ENCODE peak calls at places on chromosomes 5 and 9, in six cellular contexts. Q is NCI-H2081; V is activated CD4-positive, alpha-beta T cell treated with anti-CD3 and anti-CD28 coated beads, Interleukin-2, amount 10 ng/mL, durations not matched to agents 24 days and 14 days; N is psoas muscle; S is NAMALWA; E is stimulated activated naive CD8-positive, alpha-beta T cell treated with anti-CD3 and anti-CD28 coated beads, Interleukin-15, Interleukin-2, amounts not matched to agents 100 U/mL and 50 U/mL, for 24 hours. Y is an unnamed sample.

GRCh38 chr5:168891175-168891812 is 312.1 kb upstream of the PANK3 start:
- DNase-seq in Q (no peak), V (no peak), N (no peak), S (no peak), E (no peak), Y (no peak)

GRCh38 chr9:35680331-35681105 is 6.8 kb downstream of the CA9 start:
- DNase-seq in Q (no peak), V (no peak), N (no peak), S (peak; percentile 83), E (no peak), Y (no peak)

GRCh38 chr5:1732955-1733354 is 66.7 kb downstream of the MRPL36 start:
- DNase-seq in Q (no peak), V (no peak), N (no peak), S (no peak), E (no peak), Y (no peak)

GRCh38 chr9:26391036-26391435 is 501.6 kb downstream of the CAAP1 start:
- DNase-seq in Q (no peak), V (no peak), N (no peak), S (no peak), E (no peak), Y (peak; percentile 60)

GRCh38 chr5:1231354-1231905 is 6.2 kb downstream of the SLC6A18 start:
- DNase-seq in Q (no peak), V (no peak), N (no peak), S (no peak), E (no peak), Y (no peak)

GRCh38 chr5:107388111-107388861 is 282.5 kb downstream of the EFNA5 start:
- DNase-seq in Q (peak; percentile 34), V (peak; percentile 64), N (no peak), S (peak; percentile 70), E (no peak), Y (peak; percentile 91)

GRCh38 chr9:137986268-137987099 is 108.9 kb downstream of the CACNA1B start:
- DNase-seq in Q (no peak), V (peak; percentile 49), N (no peak), S (no peak), E (no peak), Y (no peak)

GRCh38 chr5:67021031-67021430 is 175.6 kb downstream of the CD180 start:
- DNase-seq in Q (no peak), V (peak; percentile 45), N (no peak), S (no peak), E (no peak), Y (peak; percentile 93)

GRCh38 chr5:68460147-68460760 is 244.7 kb downstream of the PIK3R1 start:
- DNase-seq in Q (peak; percentile 15), V (peak; percentile 83), N (no peak), S (peak; percentile 77), E (peak; percentile 48), Y (peak; percentile 40)

GRCh38 chr9:130443840-130444492 is 795 bp upstream of the ASS1 start:
- DNase-seq in Q (no peak), V (no peak), N (peak; percentile 65), S (no peak), E (no peak), Y (no peak)

GRCh38 chr5:83322273-83322924 is 149.1 kb upstream of the VCAN start:
- DNase-seq in Q (no peak), V (no peak), N (no peak), S (no peak), E (no peak), Y (no peak)

GRCh38 chr5:67015577-67016290 is 180.9 kb downstream of the CD180 start:
- DNase-seq in Q (no peak), V (no peak), N (no peak), S (no peak), E (no peak), Y (peak; percentile 91)

GRCh38 chr9:14391620-14392019 is 77.7 kb upstream of the NFIB start:
- DNase-seq in Q (no peak), V (no peak), N (no peak), S (no peak), E (no peak), Y (no peak)

GRCh38 chr9:121604242-121604641 is 47.2 kb upstream of the DAB2IP start:
- DNase-seq in Q (no peak), V (no peak), N (no peak), S (no peak), E (no peak), Y (no peak)

GRCh38 chr5:111840275-111840674 is 83.3 kb upstream of the NREP start:
- DNase-seq in Q (no peak), V (no peak), N (no peak), S (no peak), E (no peak), Y (no peak)

GRCh38 chr9:85536076-85536475 is 205.7 kb downstream of the AGTPBP1 start:
- DNase-seq in Q (no peak), V (no peak), N (no peak), S (no peak), E (no peak), Y (peak; percentile 52)

GRCh38 chr5:150582281-150582791 is 58.1 kb upstream of the SYNPO start:
- DNase-seq in Q (no peak), V (no peak), N (no peak), S (no peak), E (no peak), Y (no peak)

GRCh38 chr5:180367991-180368390 is 14.9 kb upstream of the GFPT2 start:
- DNase-seq in Q (no peak), V (no peak), N (no peak), S (no peak), E (no peak), Y (no peak)

GRCh38 chr5:66742896-66743247 is 146.7 kb downstream of the MAST4 start:
- DNase-seq in Q (no peak), V (no peak), N (no peak), S (no peak), E (no peak), Y (no peak)

GRCh38 chr5:64790210-64790609 is 21.5 kb downstream of the CWC27 start:
- DNase-seq in Q (no peak), V (no peak), N (no peak), S (no peak), E (no peak), Y (peak; percentile 40)

GRCh38 chr9:36140086-36141084 is 3.9 kb downstream of the GLIPR2 start:
- DNase-seq in Q (no peak), V (peak; percentile 83), N (no peak), S (no peak), E (no peak), Y (no peak)

GRCh38 chr5:7540806-7541205 is 144.9 kb downstream of the ADCY2 start:
- DNase-seq in Q (no peak), V (no peak), N (no peak), S (no peak), E (no peak), Y (no peak)

GRCh38 chr9:108142504-108143201 is 653.1 kb upstream of the KLF4 start:
- DNase-seq in Q (no peak), V (no peak), N (peak; percentile 80), S (no peak), E (no peak), Y (no peak)

GRCh38 chr9:4590430-4591122 is 71.5 kb upstream of the PLPP6 start:
- DNase-seq in Q (no peak), V (no peak), N (no peak), S (no peak), E (no peak), Y (no peak)

GRCh38 chr5:176420972-176421544 is 4.7 kb upstream of the CLTB start:
- DNase-seq in Q (no peak), V (no peak), N (no peak), S (no peak), E (no peak), Y (no peak)

GRCh38 chr5:91302958-91303357 is 80.2 kb downstream of the ARRDC3 start:
- DNase-seq in Q (no peak), V (no peak), N (no peak), S (no peak), E (no peak), Y (no peak)

GRCh38 chr5:77262685-77263084 is 52.2 kb downstream of the PDE8B start:
- DNase-seq in Q (no peak), V (no peak), N (no peak), S (no peak), E (no peak), Y (no peak)

GRCh38 chr5:56447232-56447631 is 214.1 kb upstream of the ANKRD55 start:
- DNase-seq in Q (no peak), V (no peak), N (no peak), S (no peak), E (no peak), Y (no peak)

GRCh38 chr9:110895141-110895912 is 142.9 kb downstream of the LPAR1 start:
- DNase-seq in Q (no peak), V (no peak), N (peak; percentile 62), S (no peak), E (no peak), Y (no peak)

GRCh38 chr5:91027316-91027937 is 355.7 kb downstream of the ARRDC3 start:
- DNase-seq in Q (peak; percentile 32), V (no peak), N (no peak), S (no peak), E (no peak), Y (no peak)

GRCh38 chr5:134051305-134051704 is 46.5 kb upstream of the VDAC1 start:
- DNase-seq in Q (no peak), V (no peak), N (no peak), S (no peak), E (no peak), Y (peak; percentile 66)

GRCh38 chr9:42388146-42388690 is 204.8 kb downstream of the SPATA31A6 start:
- DNase-seq in Q (no peak), V (no peak), N (no peak), S (no peak), E (no peak), Y (no peak)

GRCh38 chr5:180815241-180816031 is 12.8 kb upstream of the MGAT1 start:
- DNase-seq in Q (no peak), V (no peak), N (no peak), S (no peak), E (peak; percentile 3), Y (no peak)

GRCh38 chr5:172410160-172410559 is 44.2 kb downstream of the SH3PXD2B start:
- DNase-seq in Q (no peak), V (no peak), N (no peak), S (no peak), E (peak; percentile 30), Y (peak; percentile 50)

GRCh38 chr5:98415663-98416062 is 357.8 kb upstream of the RGMB start:
- DNase-seq in Q (no peak), V (no peak), N (no peak), S (no peak), E (no peak), Y (no peak)

Y was measured in mammary epithelial cell.